ENCODE peak calls at places on chromosome 3, in nine cellular contexts. W, L, T, X, O, I, V, R and P are unnamed samples.
A peak's percentile ranks its signal among the peaks of the same experiment; 100 is the strongest.

GRCh38 chr3:172606021-172606420 is 82.8 kb upstream of the TNFSF10 start:
- DNase-seq in W (no peak), L (no peak), T (no peak), X (no peak), O (no peak), I (no peak), V (no peak), R (no peak), P (no peak)

GRCh38 chr3:182690163-182690562 is 103.1 kb upstream of the ATP11B start:
- DNase-seq in W (no peak), L (no peak), T (no peak), X (no peak), O (no peak), I (no peak), V (no peak), R (no peak), P (no peak)

GRCh38 chr3:57110797-57111196 is 50.3 kb downstream of the SPATA12 start:
- DNase-seq in W (no peak), L (no peak), T (no peak), X (no peak), O (no peak), I (no peak), V (no peak), R (no peak), P (no peak)

GRCh38 chr3:123202451-123202850 is 708 bp downstream of the SEC22A start:
- DNase-seq in W (no peak), L (no peak), T (no peak), X (peak; percentile 32), O (peak; percentile 38), I (no peak), V (peak; percentile 13), R (no peak), P (no peak)

GRCh38 chr3:197599089-197599765 is 43.5 kb upstream of the BDH1 start:
- DNase-seq in W (peak; percentile 66), L (peak; percentile 79), T (no peak), X (peak; percentile 85), O (peak; percentile 90), I (peak; percentile 57), V (peak; percentile 81), R (peak; percentile 68), P (peak; percentile 63)

GRCh38 chr3:169400874-169401273 is 262.6 kb downstream of the MECOM start:
- DNase-seq in W (no peak), L (no peak), T (no peak), X (no peak), O (no peak), I (no peak), V (no peak), R (no peak), P (no peak)

GRCh38 chr3:61725851-61726333 is 164.5 kb downstream of the PTPRG start:
- DNase-seq in W (no peak), L (no peak), T (no peak), X (peak; percentile 32), O (no peak), I (no peak), V (peak; percentile 12), R (no peak), P (no peak)

GRCh38 chr3:186427627-186428026 is 65.6 kb upstream of the DGKG start:
- DNase-seq in W (no peak), L (no peak), T (no peak), X (peak; percentile 37), O (no peak), I (peak; percentile 48), V (no peak), R (no peak), P (peak; percentile 34)

GRCh38 chr3:23668430-23668904 is 137.3 kb upstream of the UBE2E1 start:
- DNase-seq in W (no peak), L (no peak), T (no peak), X (peak; percentile 55), O (no peak), I (no peak), V (no peak), R (no peak), P (no peak)

GRCh38 chr3:34408088-34408487 is 609.7 kb downstream of the PDCD6IP start:
- DNase-seq in W (no peak), L (no peak), T (no peak), X (no peak), O (no peak), I (no peak), V (no peak), R (no peak), P (no peak)

GRCh38 chr3:63351159-63352007 is 73.3 kb downstream of the SYNPR start:
- DNase-seq in W (no peak), L (no peak), T (no peak), X (peak; percentile 79), O (no peak), I (no peak), V (peak; percentile 18), R (no peak), P (no peak)

GRCh38 chr3:46845397-46845859 is 17.8 kb downstream of the MYL3 start:
- DNase-seq in W (no peak), L (peak; percentile 84), T (peak; percentile 90), X (peak; percentile 82), O (peak; percentile 64), I (peak; percentile 81), V (peak; percentile 72), R (peak; percentile 71), P (peak; percentile 80)

GRCh38 chr3:37688756-37689155 is 172.9 kb upstream of the CTDSPL start:
- DNase-seq in W (no peak), L (no peak), T (no peak), X (no peak), O (no peak), I (no peak), V (no peak), R (no peak), P (no peak)

GRCh38 chr3:127170794-127171193 is 22.1 kb upstream of the PRR23E start:
- DNase-seq in W (peak; percentile 3), L (no peak), T (no peak), X (peak; percentile 58), O (peak; percentile 25), I (no peak), V (peak; percentile 8), R (no peak), P (no peak)

GRCh38 chr3:22887664-22888291 is 315.3 kb upstream of the UBE2E2 start:
- DNase-seq in W (no peak), L (no peak), T (no peak), X (peak; percentile 65), O (no peak), I (no peak), V (no peak), R (no peak), P (no peak)

GRCh38 chr3:36372534-36372935 is 7.8 kb upstream of the STAC start:
- DNase-seq in W (no peak), L (no peak), T (no peak), X (no peak), O (no peak), I (no peak), V (no peak), R (no peak), P (no peak)

DNA sequence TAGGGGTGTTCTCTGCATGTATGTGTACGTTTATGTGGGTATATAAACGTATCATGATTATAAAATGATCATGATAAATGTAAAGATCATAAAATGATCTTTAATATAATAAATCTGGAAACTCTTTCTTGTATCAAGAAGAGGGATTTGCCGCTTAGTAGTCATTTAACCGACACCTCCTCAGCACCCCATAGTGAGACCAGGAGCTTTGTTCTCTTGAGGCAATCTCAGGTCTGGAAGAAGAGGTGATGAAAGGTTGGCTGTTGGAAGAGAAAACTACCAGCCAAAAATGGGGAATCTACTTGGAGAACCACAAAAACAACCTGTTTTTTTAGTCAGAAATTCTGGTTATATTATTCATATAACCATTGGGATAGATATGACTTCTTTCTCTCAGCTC is 38.7 kb downstream of the TGFBR2 start:
- DNase-seq in W (no peak), L (no peak), T (no peak), X (no peak), O (no peak), I (no peak), V (no peak), R (no peak), P (no peak)
- H3K4me1 ChIP-seq in W (peaks cover 77% of the 10 kb centered on the region), L (peaks cover 5% of the 10 kb centered on the region), T (peaks cover 63% of the 10 kb centered on the region), X (peaks cover 6% of the 10 kb centered on the region), O (peaks cover 7% of the 10 kb centered on the region), I (peaks cover 98% of the 10 kb centered on the region), V (no peaks in the 10 kb centered on the region), R (peaks cover 42% of the 10 kb centered on the region), P (peaks cover 98% of the 10 kb centered on the region)

DNA sequence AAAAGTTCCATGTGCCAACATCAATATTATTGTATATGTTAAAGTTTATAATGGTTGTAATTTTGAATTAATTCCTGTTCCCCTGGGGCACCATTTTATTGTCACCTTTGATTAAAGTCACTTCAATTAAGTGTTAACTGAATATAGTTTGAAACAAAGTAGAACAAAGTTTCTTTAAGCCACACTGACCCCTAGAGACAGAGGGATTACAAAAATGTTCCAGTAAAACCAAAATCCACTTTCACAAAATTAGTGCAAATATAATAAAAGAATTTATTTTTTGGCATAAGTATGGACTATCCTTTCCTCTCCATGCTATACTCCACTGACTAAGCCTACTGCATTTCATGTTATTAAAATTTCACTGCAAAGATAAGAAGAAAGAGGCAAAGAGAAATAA is 123.9 kb downstream of the ZMAT3 start:
- DNase-seq in W (no peak), L (no peak), T (no peak), X (no peak), O (no peak), I (no peak), V (no peak), R (no peak), P (no peak)
- TF ChIP-seq CTCF in W (no peak), L (no peak), T (no peak), X (peak; percentile 30), O (peak; percentile 51), I (peak; percentile 30), V (no peak), R (no peak), P (peak; percentile 53)

DNA sequence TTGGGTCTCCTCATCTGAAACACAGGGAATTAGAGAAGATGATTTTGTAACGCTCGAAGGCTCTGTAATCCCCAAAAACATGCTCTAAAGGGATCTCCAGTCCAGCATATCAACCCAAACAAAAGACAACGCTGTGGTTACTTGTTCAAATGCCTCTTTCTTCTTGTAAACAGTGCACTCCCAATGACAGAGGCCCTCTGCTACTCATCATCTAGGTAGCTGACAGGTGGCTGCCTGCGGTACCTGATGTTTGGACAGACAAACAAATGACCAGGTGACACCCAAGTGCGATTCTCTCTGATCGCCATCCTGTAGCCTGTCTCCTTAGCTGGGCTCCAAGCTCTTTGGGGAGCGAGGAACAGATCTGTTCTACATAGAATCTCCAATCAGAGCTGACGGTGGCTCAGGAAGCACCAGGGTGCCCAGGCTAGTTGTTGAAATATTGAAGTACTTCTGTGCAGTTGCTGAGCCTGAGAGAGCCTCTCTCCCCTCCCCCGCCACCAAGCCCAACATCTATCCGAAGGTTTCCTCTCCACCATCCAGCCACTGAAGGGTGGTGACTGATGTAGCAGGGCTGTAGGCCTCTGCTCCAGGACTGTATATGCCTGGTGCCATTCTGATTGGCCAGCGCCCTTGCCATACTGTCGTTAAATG is 238.7 kb downstream of the XXYLT1 start:
- DNase-seq in W (no peak), L (no peak), T (no peak), X (no peak), O (no peak), I (no peak), V (no peak), R (no peak), P (no peak)
- H3K4me1 ChIP-seq in W (no peaks in the 10 kb centered on the region), L (no peaks in the 10 kb centered on the region), T (peaks cover 20% of the 10 kb centered on the region), X (peaks cover 39% of the 10 kb centered on the region), O (peaks cover 5% of the 10 kb centered on the region), I (peaks cover 18% of the 10 kb centered on the region), V (no peaks in the 10 kb centered on the region), R (no peaks in the 10 kb centered on the region), P (peaks cover 40% of the 10 kb centered on the region)

DNA sequence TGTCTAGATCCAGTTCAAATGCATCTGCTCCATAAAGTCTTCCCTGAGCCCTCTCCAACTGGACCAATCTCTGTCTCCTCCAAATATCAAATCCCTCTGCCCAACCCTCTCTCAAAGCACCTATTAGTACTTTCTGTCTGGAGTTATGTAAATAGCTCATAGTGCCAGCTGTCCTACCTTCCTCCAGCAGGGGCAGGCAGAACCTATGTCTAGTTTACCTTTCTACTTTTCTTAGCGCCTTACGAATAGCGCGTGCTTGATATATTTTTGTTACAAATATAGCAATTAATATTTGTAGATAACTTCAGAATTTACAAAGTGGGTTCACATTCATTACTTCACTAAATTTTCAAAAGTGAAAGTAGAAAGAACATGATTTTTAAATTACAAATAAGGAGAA is 14.0 kb upstream of the CCDC80 start:
- DNase-seq in W (no peak), L (no peak), T (no peak), X (no peak), O (no peak), I (no peak), V (no peak), R (no peak), P (no peak)
- TF ChIP-seq CTCF in W (no peak), L (no peak), T (no peak), X (no peak), O (peak; percentile 60), I (peak; percentile 8), V (no peak), R (no peak), P (no peak)